ENCODE peak calls at places on chromosomes 1 and 21, in eight cellular contexts. U is AG04450; L is HCT116; A is A673; E is mammary epithelial cell; C is astrocyte; O is breast epithelium; K is CD8-positive, alpha-beta T cell. B is an unnamed sample.

GRCh38 chr1:161481624-161482392 is 23.4 kb upstream of the FCGR2A start:
- DNase-seq in O (no peak), U (no peak), K (no peak), A (no peak), C (no peak), L (no peak), E (peak), B (no peak)

GRCh38 chr1:50704126-50704525 is 255.9 kb downstream of the FAF1 start:
- DNase-seq in L (peak), U (peak), C (no peak), E (peak), O (no peak), A (peak), K (no peak), B (no peak)

GRCh38 chr1:149978547-149979023 is 31.9 kb downstream of the OTUD7B start:
- DNase-seq in K (no peak), L (no peak), E (peak), A (no peak), C (no peak), U (no peak), O (no peak), B (no peak)

GRCh38 chr1:161209790-161210409 is 5.2 kb upstream of the FCER1G start:
- DNase-seq in K (peak), C (peak), O (peak), A (peak), L (peak), E (peak), U (no peak), B (no peak)

GRCh38 chr1:204254031-204254661 is 40.4 kb upstream of the GOLT1A start:
- DNase-seq in A (peak), O (peak), K (no peak), C (no peak), U (peak), L (no peak), E (peak), B (no peak)

GRCh38 chr1:155970531-155971167 is 7.7 kb downstream of the ARHGEF2 start:
- DNase-seq in L (no peak), O (no peak), A (no peak), U (no peak), K (no peak), C (peak), E (no peak), B (no peak)

GRCh38 chr1:12005488-12006166 is 13.7 kb upstream of the MIIP start:
- DNase-seq in U (no peak), L (no peak), E (no peak), C (no peak), O (no peak), K (no peak), A (no peak), B (no peak)

GRCh38 chr1:172966844-172967540 is 83.7 kb downstream of the TNFSF18 start:
- DNase-seq in L (no peak), A (no peak), O (no peak), K (no peak), E (peak), C (peak), U (no peak), B (no peak)

GRCh38 chr1:100188617-100189016 is 10.6 kb upstream of the LRRC39 start:
- DNase-seq in L (no peak), U (peak), A (peak), K (no peak), C (peak), O (no peak), E (peak), B (no peak)

GRCh38 chr1:22105611-22106207 is 37.2 kb downstream of the WNT4 start:
- DNase-seq in U (peak), O (no peak), A (peak), C (peak), L (peak), E (peak), K (no peak), B (no peak)

GRCh38 chr1:154730251-154730650 is 122.3 kb upstream of the ADAR start:
- DNase-seq in K (no peak), L (no peak), O (no peak), E (peak), A (peak), C (peak), U (no peak), B (no peak)

GRCh38 chr21:17585875-17586450 is 26.7 kb downstream of the BTG3 start:
- DNase-seq in A (peak), C (peak), U (no peak), O (no peak), E (peak), K (no peak), L (peak), B (no peak)

GRCh38 chr1:63509718-63510117 is 13.3 kb downstream of the ITGB3BP start:
- DNase-seq in O (no peak), A (no peak), K (no peak), U (no peak), E (no peak), L (no peak), C (no peak), B (no peak)

GRCh38 chr1:225343618-225344017 is 84.2 kb downstream of the LBR start:
- DNase-seq in U (no peak), E (no peak), C (no peak), O (no peak), A (peak), K (no peak), L (peak), B (no peak)

GRCh38 chr1:198264271-198264670 is 107.5 kb downstream of the NEK7 start:
- DNase-seq in E (no peak), C (no peak), K (no peak), U (no peak), A (no peak), O (no peak), L (no peak), B (no peak)

GRCh38 chr1:23010734-23011449 is 4.8 kb downstream of the TEX46 start:
- DNase-seq in L (peak), O (no peak), K (no peak), C (peak), E (peak), U (no peak), A (no peak), B (no peak)

GRCh38 chr1:165914136-165914798 is 86.9 kb downstream of the UCK2 start:
- DNase-seq in E (peak), K (peak), L (peak), A (peak), U (peak), O (peak), C (peak), B (no peak)

GRCh38 chr1:45205910-45206721 is at the start of gene ZSWIM5:
- DNase-seq in L (peak), C (peak), K (peak), A (peak), U (peak), E (peak), O (peak), B (no peak)

GRCh38 chr1:51708911-51709760 is 92.2 kb downstream of the OSBPL9 start:
- DNase-seq in U (no peak), K (no peak), E (no peak), A (no peak), C (no peak), O (no peak), L (no peak), B (no peak)

GRCh38 chr21:44930543-44930981 is 9.3 kb upstream of the SLX9 start:
- DNase-seq in A (peak), U (no peak), L (no peak), K (peak), O (no peak), C (no peak), E (no peak), B (no peak)

GRCh38 chr1:95407146-95407863 is 173.3 kb downstream of the RWDD3 start:
- DNase-seq in A (no peak), O (no peak), E (no peak), C (no peak), L (no peak), K (no peak), U (no peak), B (no peak)

GRCh38 chr21:37537391-37537996 is 170.9 kb downstream of the DYRK1A start:
- DNase-seq in K (no peak), U (no peak), C (no peak), A (no peak), E (no peak), O (no peak), L (no peak), B (no peak)

GRCh38 chr1:171803056-171803455 is 21.6 kb downstream of the METTL13 start:
- DNase-seq in O (no peak), K (no peak), U (peak), L (no peak), C (no peak), A (no peak), E (no peak), B (no peak)

GRCh38 chr1:117708323-117709288 is 102.8 kb downstream of the TENT5C start:
- DNase-seq in L (no peak), U (no peak), E (no peak), A (no peak), C (no peak), K (no peak), O (no peak), B (no peak)

GRCh38 chr1:183967914-183968313 is 69.6 kb downstream of the COLGALT2 start:
- DNase-seq in E (no peak), O (no peak), A (no peak), L (no peak), C (no peak), K (no peak), U (no peak), B (no peak)

GRCh38 chr21:41630249-41630648 is 122.3 kb upstream of the TMPRSS2 start:
- DNase-seq in U (peak), O (no peak), K (no peak), E (peak), A (peak), L (peak), C (peak), B (no peak)

GRCh38 chr21:44473915-44474555 is 18.7 kb downstream of the LRRC3 start:
- DNase-seq in U (no peak), A (no peak), E (no peak), C (no peak), L (no peak), O (no peak), K (no peak), B (no peak)

GRCh38 chr21:42009018-42009830 is 936 bp downstream of the ZBTB21 start:
- DNase-seq in L (no peak), C (peak), E (peak), O (peak), U (no peak), K (peak), A (peak), B (no peak)

GRCh38 chr21:28174006-28174405 is 818.7 kb downstream of the LTN1 start:
- DNase-seq in L (no peak), O (no peak), E (no peak), C (no peak), A (no peak), K (no peak), U (no peak), B (no peak)

GRCh38 chr1:161951646-161952045 is 72.0 kb downstream of the OLFML2B start:
- DNase-seq in E (no peak), U (no peak), A (no peak), O (no peak), L (no peak), K (no peak), C (no peak), B (no peak)

GRCh38 chr1:232922475-232922874 is 27.9 kb upstream of the NTPCR start:
- DNase-seq in E (no peak), A (peak), O (no peak), C (peak), L (no peak), K (no peak), U (peak), B (no peak)

GRCh38 chr21:34205811-34206635 is 132.6 kb downstream of the MRPS6 start:
- DNase-seq in E (no peak), O (no peak), A (peak), K (no peak), U (no peak), C (no peak), L (no peak), B (no peak)

DNA sequence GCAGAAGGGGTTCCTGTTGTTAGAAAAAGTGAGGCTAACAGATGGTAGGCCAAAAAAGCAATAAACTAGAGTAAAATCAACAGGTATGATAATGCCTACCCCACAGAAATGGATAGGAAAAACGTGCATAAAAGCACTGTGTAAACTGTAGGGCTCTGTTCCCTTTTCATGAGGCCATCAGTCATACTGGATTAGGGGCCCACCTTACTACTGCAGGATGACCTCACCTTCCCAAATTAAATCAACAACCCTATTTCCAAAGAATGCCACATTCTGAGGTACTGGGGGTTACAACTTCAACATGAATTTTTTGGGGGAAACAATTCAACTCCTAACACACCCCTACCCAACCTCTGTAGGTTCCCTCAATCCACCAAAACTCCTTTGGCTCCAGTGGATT is 54.9 kb downstream of the KIAA1614 start:
- DNase-seq in C (no peak), E (no peak), U (no peak), K (no peak), L (no peak), O (no peak), A (no peak), B (no peak)
- H3K27ac ChIP-seq in C (no peak), E (no peak), U (no peak), K (no peak), L (no peak), O (no peak), A (no peak), B (no peak)

DNA sequence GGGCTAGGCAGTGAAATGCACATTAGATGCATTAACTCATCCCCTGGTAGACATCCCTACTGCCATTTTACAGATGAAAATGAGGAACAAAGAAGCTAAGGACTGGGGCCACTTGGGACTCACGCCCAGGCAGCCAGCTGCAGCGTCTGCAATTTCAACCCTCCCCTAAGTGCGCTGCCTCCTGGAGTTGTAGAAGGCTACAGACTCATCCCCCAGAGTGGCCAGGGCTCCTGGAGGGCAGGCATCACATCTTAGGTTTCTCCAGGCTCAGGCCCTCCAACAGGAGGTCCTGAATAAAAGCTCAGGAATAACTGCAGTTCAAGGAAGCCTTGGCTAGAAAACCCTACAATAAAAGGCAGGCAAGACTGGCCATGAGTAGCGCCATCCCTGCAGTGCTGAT is 31.5 kb downstream of the CAPZB start:
- DNase-seq in C (no peak), O (no peak), A (peak), E (no peak), K (no peak), L (no peak), U (no peak), B (no peak)
- TF ChIP-seq CTCF in C (no peak), O (no peak), A (no peak), E (no peak), K (no peak), L (no peak), U (no peak), B (no peak)

GRCh38 chr1:218668151-218668550 is 323.0 kb downstream of the TGFB2 start:
- DNase-seq in L (no peak), C (no peak), E (no peak), U (no peak), O (no peak), K (no peak), A (peak), B (no peak)
- H3K27ac ChIP-seq in L (no peak), C (no peak), E (no peak), U (no peak), O (no peak), K (no peak), A (no peak), B (no peak)

DNA sequence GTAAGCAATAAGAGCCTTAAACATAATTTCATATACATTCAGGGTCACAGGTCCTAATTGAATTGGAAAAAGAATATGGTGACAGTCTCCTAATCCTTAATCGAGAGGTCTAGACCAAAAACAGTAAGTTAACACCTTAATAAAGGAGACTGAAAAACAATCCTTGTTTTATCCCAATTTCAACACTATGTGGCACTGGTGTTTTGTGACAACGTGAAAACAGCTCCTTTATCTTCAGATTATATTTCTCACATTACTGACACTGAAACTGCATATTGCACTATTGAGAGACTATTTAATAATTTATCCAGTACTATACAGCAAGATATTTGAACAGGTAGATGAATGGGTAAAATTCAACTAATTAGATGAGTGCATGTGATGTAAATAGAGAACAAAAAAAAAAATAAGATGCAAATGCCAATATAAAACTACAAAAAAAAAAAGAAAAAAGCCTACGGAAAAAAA is 34.1 kb downstream of the TP53BP2 start:
- DNase-seq in A (peak), U (no peak), O (no peak), E (peak), K (no peak), L (peak), C (peak), B (no peak)
- TF ChIP-seq CTCF in A (peak), U (peak), O (peak), E (peak), K (peak), L (peak), C (peak), B (no peak)

GRCh38 chr1:111604931-111605330 is 14.7 kb upstream of the RAP1A start:
- DNase-seq in C (peak), K (no peak), E (peak), U (no peak), O (no peak), L (no peak), A (no peak), B (no peak)
- H3K27ac ChIP-seq in C (peak), K (peak), E (no peak), U (no peak), O (peak), L (no peak), A (no peak), B (peak)

DNA sequence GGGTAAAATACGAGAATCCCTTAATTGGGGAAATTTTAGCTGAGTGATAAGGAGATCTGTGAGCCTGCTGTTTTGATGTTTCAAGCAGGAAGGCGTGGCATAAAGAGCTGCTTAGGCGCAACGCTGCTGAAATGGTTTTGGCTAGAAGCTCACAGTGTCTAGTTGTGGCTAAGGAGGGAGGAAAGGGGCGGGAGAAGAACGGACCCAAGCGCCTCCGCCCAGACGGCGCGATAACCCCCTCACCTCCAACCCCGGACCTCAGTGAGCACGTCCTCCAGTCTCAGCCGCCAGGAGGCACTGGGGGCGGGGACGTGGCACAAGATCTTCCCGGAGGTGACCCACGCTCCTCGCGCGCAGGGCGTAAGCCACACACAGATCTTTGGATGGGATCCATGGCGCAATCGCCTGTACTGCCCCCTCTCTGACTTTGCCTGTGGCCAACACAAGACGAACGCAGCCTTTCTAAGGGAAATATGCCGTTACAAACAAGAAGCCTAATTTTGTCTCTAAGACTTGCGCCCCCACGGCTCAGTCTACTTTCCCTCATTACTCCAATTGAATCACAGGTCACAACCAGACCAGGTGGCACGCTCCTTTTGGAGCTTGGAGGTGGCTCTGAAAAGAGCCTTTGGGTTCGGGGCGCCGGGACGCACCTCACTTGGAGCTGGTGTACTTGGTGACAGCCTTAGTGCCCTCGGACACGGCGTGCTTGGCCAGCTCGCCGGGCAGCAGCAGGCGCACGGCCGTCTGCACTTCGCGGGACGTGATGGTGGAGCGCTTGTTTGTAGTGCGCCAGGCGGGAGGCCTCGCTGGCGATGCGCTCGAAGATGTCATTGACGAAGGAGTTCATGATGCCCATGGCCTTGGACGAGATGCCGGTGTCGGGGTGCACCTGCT is 23.4 kb upstream of the RNF187 start:
- DNase-seq in O (no peak), U (no peak), A (peak), E (no peak), K (peak), L (peak), C (no peak), B (no peak)
- TF ChIP-seq CTCF in O (no peak), U (no peak), A (no peak), E (no peak), K (no peak), L (peak), C (no peak), B (no peak)

DNA sequence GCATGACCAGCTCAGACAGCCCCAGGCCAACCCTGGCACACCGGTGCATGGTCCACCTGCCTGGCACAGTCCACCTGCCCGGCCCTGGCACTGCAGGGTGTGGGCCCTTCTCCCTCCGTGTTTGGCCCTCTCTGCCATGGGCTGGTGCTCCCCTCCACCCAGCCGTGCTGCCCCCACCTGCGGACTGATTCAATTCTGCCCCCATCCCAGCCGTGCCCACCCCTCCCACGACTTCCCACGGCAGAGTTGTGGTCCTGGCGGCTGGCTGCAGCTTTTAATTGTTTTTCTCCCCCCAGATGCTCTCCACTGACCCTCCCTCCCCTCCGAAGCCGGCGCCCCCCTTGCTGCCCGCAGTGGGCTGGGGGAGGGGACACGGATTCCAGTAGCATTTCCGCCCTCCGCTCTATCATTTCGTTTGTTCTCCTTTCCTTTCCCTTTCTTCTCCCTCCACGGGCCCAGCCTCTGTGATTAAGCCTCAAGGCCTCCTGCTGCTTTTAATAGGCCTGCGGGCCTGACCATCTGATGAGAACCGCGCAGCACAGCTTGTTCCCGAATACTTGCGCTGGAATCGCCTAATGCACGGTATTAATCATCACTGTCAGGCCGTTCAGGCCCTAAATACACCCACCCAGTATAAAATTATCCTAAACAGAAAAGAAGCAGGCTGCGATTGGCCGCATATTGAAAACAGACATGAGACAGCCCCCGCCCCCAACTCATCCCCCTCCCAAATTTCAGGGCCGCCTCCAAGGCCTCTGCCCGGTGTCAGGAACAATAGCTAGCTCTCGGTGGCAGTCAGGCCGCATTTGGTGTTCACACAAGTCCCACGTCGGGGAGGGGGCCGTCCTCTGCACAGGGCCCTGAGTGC is 102.1 kb upstream of the ARHGEF16 start:
- DNase-seq in E (no peak), C (peak), O (no peak), U (no peak), L (no peak), A (peak), K (no peak), B (no peak)
- H3K27ac ChIP-seq in E (no peak), C (no peak), O (peak), U (no peak), L (no peak), A (no peak), K (no peak), B (peak)